ENCODE peak calls at places on chromosomes 4 and X, in nine cellular contexts. V is activated CD8-positive, alpha-beta T cell treated with anti-CD3 and anti-CD28 coated beads for 36 hours; L is iris pigment epithelial cell; P is pancreas; G is stimulated activated CD8-positive, alpha-beta memory T cell treated with anti-CD3 and anti-CD28 coated beads, Interleukin-4, amount 100 ng/mL, for 24 hours; X is sciatic nerve; K is activated CD4-positive, alpha-beta T cell treated with anti-CD3 and anti-CD28 coated beads for 48 hours; I is MM.1S; E is choroid plexus epithelial cell. H is an unnamed sample.
A peak's percentile ranks its signal among the peaks of the same experiment; 100 is the strongest.

GRCh38 chrX:153953892-153954617 is 9.6 kb upstream of the RENBP start:
- DNase-seq in V (no peak), L (no peak), P (peak; percentile 78), G (no peak), X (no peak), K (no peak), I (no peak), E (no peak), H (no peak)

GRCh38 chrX:38313190-38313589 is 14.1 kb downstream of the RPGR start:
- DNase-seq in V (no peak), L (peak; percentile 54), P (no peak), G (no peak), X (no peak), K (no peak), I (no peak), E (peak; percentile 63), H (peak; percentile 55)

GRCh38 chr4:154004859-154005520 is 216.1 kb upstream of the SFRP2 start:
- DNase-seq in V (no peak), L (peak; percentile 47), P (no peak), G (no peak), X (no peak), K (no peak), I (no peak), E (peak; percentile 98), H (no peak)

GRCh38 chr4:123599061-123599919 is 202.7 kb downstream of the SPRY1 start:
- DNase-seq in V (no peak), L (peak; percentile 88), P (no peak), G (no peak), X (no peak), K (no peak), I (no peak), E (peak; percentile 91), H (peak; percentile 18)

GRCh38 chr4:46386570-46386969 is 3.4 kb downstream of the GABRA2 start:
- DNase-seq in V (no peak), L (peak; percentile 2), P (no peak), G (no peak), X (no peak), K (no peak), I (no peak), E (peak; percentile 58), H (peak; percentile 13)

GRCh38 chr4:125735107-125735506 is 420.4 kb downstream of the FAT4 start:
- DNase-seq in V (no peak), L (peak; percentile 98), P (no peak), G (no peak), X (no peak), K (no peak), I (no peak), E (peak; percentile 99), H (peak; percentile 82)

GRCh38 chrX:19670854-19671620 is 155.7 kb upstream of the MAP3K15 start:
- DNase-seq in V (no peak), L (peak; percentile 63), P (no peak), G (no peak), X (peak; percentile 62), K (no peak), I (no peak), E (peak; percentile 61), H (peak; percentile 84)

GRCh38 chr4:10971800-10972398 is 287.3 kb upstream of the CLNK start:
- DNase-seq in V (no peak), L (no peak), P (no peak), G (no peak), X (no peak), K (no peak), I (no peak), E (no peak), H (no peak)

GRCh38 chr4:174069848-174070330 is 213.6 kb downstream of the FBXO8 start:
- DNase-seq in V (no peak), L (no peak), P (no peak), G (no peak), X (no peak), K (no peak), I (no peak), E (no peak), H (no peak)

GRCh38 chrX:12446342-12447075 is 308.2 kb downstream of the FRMPD4 start:
- DNase-seq in V (no peak), L (peak; percentile 43), P (no peak), G (no peak), X (no peak), K (no peak), I (no peak), E (no peak), H (peak; percentile 38)

GRCh38 chr4:71240094-71240493 is 98.7 kb upstream of the SLC4A4 start:
- DNase-seq in V (no peak), L (no peak), P (no peak), G (no peak), X (no peak), K (no peak), I (no peak), E (no peak), H (no peak)

GRCh38 chr4:169314906-169315305 is 44.1 kb upstream of the SH3RF1 start:
- DNase-seq in V (no peak), L (peak; percentile 70), P (peak; percentile 94), G (no peak), X (peak; percentile 69), K (no peak), I (no peak), E (peak; percentile 83), H (peak; percentile 77)

GRCh38 chrX:126141014-126141413 is 25.1 kb downstream of the DCAF12L2 start:
- DNase-seq in V (no peak), L (no peak), P (no peak), G (no peak), X (no peak), K (no peak), I (no peak), E (no peak), H (no peak)

GRCh38 chr4:151568966-151569365 is 160.0 kb downstream of the FHIP1A start:
- DNase-seq in V (no peak), L (no peak), P (no peak), G (no peak), X (no peak), K (no peak), I (no peak), E (no peak), H (no peak)

GRCh38 chrX:151177141-151178027 is 1.0 kb downstream of the GPR50 start:
- DNase-seq in V (no peak), L (peak; percentile 3), P (peak; percentile 62), G (no peak), X (no peak), K (no peak), I (no peak), E (no peak), H (no peak)